ENCODE peak calls at places on chromosomes 5 and 9, in four cellular contexts. One of them, this sample, is unnamed.

GRCh38 chr5:178285399-178286225 is 53.0 kb upstream of the PHYKPL start:
- DNase-seq in BJ: no peak
- DNase-seq in PC-9: no peak
- DNase-seq in heart right ventricle: no peak
- DNase-seq in this sample: no peak

GRCh38 chr9:130846487-130847305 is 11.6 kb downstream of the ABL1 start:
- DNase-seq in BJ: no peak
- DNase-seq in PC-9: peak
- DNase-seq in heart right ventricle: peak
- DNase-seq in this sample: no peak

GRCh38 chr9:135254176-135255032 is 166.9 kb downstream of the OLFM1 start:
- DNase-seq in BJ: no peak
- DNase-seq in PC-9: no peak
- DNase-seq in heart right ventricle: no peak
- DNase-seq in this sample: no peak

GRCh38 chr5:108143581-108143980 is 238.3 kb downstream of the FBXL17 start:
- DNase-seq in BJ: peak
- DNase-seq in PC-9: no peak
- DNase-seq in heart right ventricle: no peak
- DNase-seq in this sample: peak

GRCh38 chr9:7439355-7439978 is 360.1 kb downstream of the DMAC1 start:
- DNase-seq in BJ: no peak
- DNase-seq in PC-9: no peak
- DNase-seq in heart right ventricle: no peak
- DNase-seq in this sample: no peak

GRCh38 chr9:98862936-98863335 is 55.5 kb downstream of the GALNT12 start:
- DNase-seq in BJ: no peak
- DNase-seq in PC-9: no peak
- DNase-seq in heart right ventricle: no peak
- DNase-seq in this sample: no peak

GRCh38 chr5:83718195-83718825 is 2.3 kb downstream of the HAPLN1 start:
- DNase-seq in BJ: no peak
- DNase-seq in PC-9: peak
- DNase-seq in heart right ventricle: no peak
- DNase-seq in this sample: peak

GRCh38 chr9:86239053-86239770 is 20.2 kb downstream of the C9orf153 start:
- DNase-seq in BJ: no peak
- DNase-seq in PC-9: no peak
- DNase-seq in heart right ventricle: no peak
- DNase-seq in this sample: no peak

GRCh38 chr9:100440071-100440470 is 13.1 kb downstream of the MSANTD3 start:
- DNase-seq in BJ: no peak
- DNase-seq in PC-9: no peak
- DNase-seq in heart right ventricle: no peak
- DNase-seq in this sample: no peak

GRCh38 chr9:83384214-83384613 is 154.0 kb downstream of the FRMD3 start:
- DNase-seq in BJ: no peak
- DNase-seq in PC-9: no peak
- DNase-seq in heart right ventricle: no peak
- DNase-seq in this sample: no peak

GRCh38 chr5:132425009-132425937 is 55.8 kb downstream of the SLC22A5 start:
- DNase-seq in BJ: peak
- DNase-seq in PC-9: no peak
- DNase-seq in heart right ventricle: no peak
- DNase-seq in this sample: no peak

GRCh38 chr5:73215891-73216610 is 43.1 kb downstream of the TMEM174 start:
- DNase-seq in BJ: no peak
- DNase-seq in PC-9: peak
- DNase-seq in heart right ventricle: peak
- DNase-seq in this sample: peak

GRCh38 chr5:6504677-6505414 is 56.2 kb downstream of the UBE2QL1 start:
- DNase-seq in BJ: peak
- DNase-seq in PC-9: no peak
- DNase-seq in heart right ventricle: no peak
- DNase-seq in this sample: no peak

GRCh38 chr5:37248387-37248969 is 698 bp downstream of the CPLANE1 start:
- DNase-seq in BJ: no peak
- DNase-seq in PC-9: peak
- DNase-seq in heart right ventricle: no peak
- DNase-seq in this sample: peak

GRCh38 chr9:37515620-37516258 is 30.0 kb downstream of the POLR1E start:
- DNase-seq in BJ: no peak
- DNase-seq in PC-9: no peak
- DNase-seq in heart right ventricle: no peak
- DNase-seq in this sample: no peak

GRCh38 chr5:40678021-40678939 is 1.4 kb upstream of the PTGER4 start:
- DNase-seq in BJ: no peak
- DNase-seq in PC-9: no peak
- DNase-seq in heart right ventricle: no peak
- DNase-seq in this sample: no peak

GRCh38 chr9:135215571-135216161 is 128.2 kb downstream of the OLFM1 start:
- DNase-seq in BJ: no peak
- DNase-seq in PC-9: no peak
- DNase-seq in heart right ventricle: peak
- DNase-seq in this sample: no peak

GRCh38 chr5:169067641-169068316 is 233.2 kb downstream of the SLIT3 start:
- DNase-seq in BJ: no peak
- DNase-seq in PC-9: no peak
- DNase-seq in heart right ventricle: no peak
- DNase-seq in this sample: no peak

GRCh38 chr5:128905225-128906110 is 59.8 kb upstream of the SLC27A6 start:
- DNase-seq in BJ: peak
- DNase-seq in PC-9: peak
- DNase-seq in heart right ventricle: no peak
- DNase-seq in this sample: peak

GRCh38 chr5:74765201-74765600 is 1.7 kb downstream of the GFM2 start:
- DNase-seq in BJ: no peak
- DNase-seq in PC-9: no peak
- DNase-seq in heart right ventricle: no peak
- DNase-seq in this sample: peak

GRCh38 chr9:93828331-93829097 is 126.6 kb downstream of the BARX1 start:
- DNase-seq in BJ: no peak
- DNase-seq in PC-9: no peak
- DNase-seq in heart right ventricle: no peak
- DNase-seq in this sample: no peak

GRCh38 chr5:153896701-153897100 is 142.0 kb downstream of the FAM114A2 start:
- DNase-seq in BJ: peak
- DNase-seq in PC-9: no peak
- DNase-seq in heart right ventricle: no peak
- DNase-seq in this sample: no peak

GRCh38 chr5:122844916-122845252 is 529 bp upstream of the SNX24 start:
- DNase-seq in BJ: no peak
- DNase-seq in PC-9: no peak
- DNase-seq in heart right ventricle: no peak
- DNase-seq in this sample: no peak

GRCh38 chr5:43357067-43357466 is 43.9 kb upstream of the HMGCS1 start:
- DNase-seq in BJ: no peak
- DNase-seq in PC-9: no peak
- DNase-seq in heart right ventricle: no peak
- DNase-seq in this sample: no peak

GRCh38 chr9:32394381-32395049 is 10.1 kb downstream of the ACO1 start:
- DNase-seq in BJ: no peak
- DNase-seq in PC-9: no peak
- DNase-seq in heart right ventricle: no peak
- DNase-seq in this sample: peak

GRCh38 chr5:45521067-45521466 is 175.1 kb downstream of the HCN1 start:
- DNase-seq in BJ: no peak
- DNase-seq in PC-9: peak
- DNase-seq in heart right ventricle: no peak
- DNase-seq in this sample: peak

GRCh38 chr5:40165789-40166728 is 513.7 kb upstream of the PTGER4 start:
- DNase-seq in BJ: no peak
- DNase-seq in PC-9: no peak
- DNase-seq in heart right ventricle: no peak
- DNase-seq in this sample: peak

GRCh38 chr5:76391014-76391413 is 12.1 kb upstream of the IQGAP2 start:
- DNase-seq in BJ: no peak
- DNase-seq in PC-9: no peak
- DNase-seq in heart right ventricle: no peak
- DNase-seq in this sample: no peak

GRCh38 chr5:67816456-67816855 is 399.1 kb upstream of the PIK3R1 start:
- DNase-seq in BJ: no peak
- DNase-seq in PC-9: no peak
- DNase-seq in heart right ventricle: no peak
- DNase-seq in this sample: no peak

GRCh38 chr9:93110400-93110855 is 14.4 kb downstream of the CARD19 start:
- DNase-seq in BJ: no peak
- DNase-seq in PC-9: no peak
- DNase-seq in heart right ventricle: no peak
- DNase-seq in this sample: no peak

GRCh38 chr9:12462861-12463260 is 230.3 kb upstream of the TYRP1 start:
- DNase-seq in BJ: no peak
- DNase-seq in PC-9: no peak
- DNase-seq in heart right ventricle: no peak
- DNase-seq in this sample: no peak

GRCh38 chr9:107881625-107882300 is 392.2 kb upstream of the KLF4 start:
- DNase-seq in BJ: no peak
- DNase-seq in PC-9: no peak
- DNase-seq in heart right ventricle: no peak
- DNase-seq in this sample: no peak

GRCh38 chr5:132504746-132505145 is 14.2 kb upstream of the IRF1 start:
- DNase-seq in BJ: no peak
- DNase-seq in PC-9: no peak
- DNase-seq in heart right ventricle: no peak
- DNase-seq in this sample: no peak

GRCh38 chr5:129664336-129664937 is 83.5 kb upstream of the MINAR2 start:
- DNase-seq in BJ: no peak
- DNase-seq in PC-9: peak
- DNase-seq in heart right ventricle: no peak
- DNase-seq in this sample: peak

GRCh38 chr5:169803077-169803981 is 166.3 kb downstream of the DOCK2 start:
- DNase-seq in BJ: peak
- DNase-seq in PC-9: no peak
- DNase-seq in heart right ventricle: peak
- DNase-seq in this sample: peak

GRCh38 chr5:173743641-173744343 is 127.3 kb upstream of the BOD1 start:
- DNase-seq in BJ: no peak
- DNase-seq in PC-9: no peak
- DNase-seq in heart right ventricle: no peak
- DNase-seq in this sample: no peak

GRCh38 chr9:133000842-133001241 is 22.3 kb downstream of the GFI1B start:
- DNase-seq in BJ: no peak
- DNase-seq in PC-9: no peak
- DNase-seq in heart right ventricle: no peak
- DNase-seq in this sample: no peak

GRCh38 chr9:133003671-133004090 is 25.2 kb downstream of the GFI1B start:
- DNase-seq in BJ: no peak
- DNase-seq in PC-9: no peak
- DNase-seq in heart right ventricle: no peak
- DNase-seq in this sample: peak

GRCh38 chr9:133004091-133005072 is 25.9 kb downstream of the GFI1B start:
- DNase-seq in BJ: no peak
- DNase-seq in PC-9: no peak
- DNase-seq in heart right ventricle: no peak
- DNase-seq in this sample: peak

GRCh38 chr9:133002147-133003070 is 23.9 kb downstream of the GFI1B start:
- DNase-seq in BJ: no peak
- DNase-seq in PC-9: no peak
- DNase-seq in heart right ventricle: no peak
- DNase-seq in this sample: no peak

DNA sequence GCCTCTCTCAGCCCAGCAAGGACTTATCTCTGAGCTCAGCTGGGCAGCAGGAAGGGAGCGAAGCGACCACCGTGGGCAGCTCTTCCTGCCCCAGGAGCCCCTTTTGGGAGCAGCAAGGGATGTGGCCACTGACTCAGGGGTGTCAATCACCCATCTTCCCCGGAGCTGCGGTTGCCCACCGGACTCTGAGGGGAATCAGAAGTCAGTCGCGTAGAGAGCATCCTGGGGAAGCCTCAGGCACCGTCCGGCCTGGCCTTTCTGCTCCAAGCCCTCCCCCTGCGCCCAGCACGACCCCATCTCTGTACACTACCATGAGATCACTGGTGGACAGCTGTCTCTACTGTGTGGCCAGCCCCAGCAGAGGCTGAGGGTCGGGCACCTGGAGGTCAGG is 24.6 kb downstream of the GFI1B start:
- DNase-seq in BJ: no peak
- DNase-seq in PC-9: no peak
- DNase-seq in heart right ventricle: no peak
- DNase-seq in this sample: no peak
- H3K4me3 ChIP-seq in BJ: no peak
- H3K4me3 ChIP-seq in PC-9: no peak
- H3K4me3 ChIP-seq in heart right ventricle: no peak
- H3K4me3 ChIP-seq in this sample: no peak

DNA sequence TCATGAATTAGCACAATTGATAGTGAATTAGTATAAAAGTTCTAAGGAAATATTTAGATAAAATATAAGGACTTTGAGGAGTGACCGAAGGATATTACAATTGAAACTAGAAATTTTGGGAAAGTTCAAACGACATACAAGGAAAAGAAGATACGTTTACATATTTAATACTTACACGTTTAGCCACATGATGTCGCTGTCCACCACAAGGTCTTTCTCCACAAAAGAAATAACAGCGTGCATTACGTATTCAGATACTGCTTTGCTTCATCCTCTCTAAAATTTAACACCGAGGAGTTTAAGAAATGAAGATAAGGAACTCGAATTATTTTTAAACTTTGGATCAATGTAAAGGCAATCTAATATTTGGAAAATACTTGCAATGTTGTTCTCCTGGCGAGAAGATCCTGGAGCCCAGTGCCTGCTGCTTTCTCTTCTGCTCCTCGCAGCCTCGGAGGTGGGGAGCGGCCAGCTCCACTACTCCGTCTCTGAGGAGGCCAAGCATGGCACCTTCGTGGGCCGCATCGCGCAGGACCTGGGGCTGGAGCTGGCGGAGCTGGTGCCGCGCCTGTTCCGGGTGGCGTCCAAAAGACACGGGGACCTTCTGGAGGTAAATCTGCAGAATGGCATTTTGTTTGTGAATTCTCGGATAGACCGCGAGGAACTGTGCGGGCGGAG is at the start of gene PCDHA3:
- DNase-seq in BJ: no peak
- DNase-seq in PC-9: no peak
- DNase-seq in heart right ventricle: no peak
- DNase-seq in this sample: peak
- H3K4me3 ChIP-seq in BJ: peak
- H3K4me3 ChIP-seq in PC-9: no peak
- H3K4me3 ChIP-seq in heart right ventricle: peak
- H3K4me3 ChIP-seq in this sample: no peak

DNA sequence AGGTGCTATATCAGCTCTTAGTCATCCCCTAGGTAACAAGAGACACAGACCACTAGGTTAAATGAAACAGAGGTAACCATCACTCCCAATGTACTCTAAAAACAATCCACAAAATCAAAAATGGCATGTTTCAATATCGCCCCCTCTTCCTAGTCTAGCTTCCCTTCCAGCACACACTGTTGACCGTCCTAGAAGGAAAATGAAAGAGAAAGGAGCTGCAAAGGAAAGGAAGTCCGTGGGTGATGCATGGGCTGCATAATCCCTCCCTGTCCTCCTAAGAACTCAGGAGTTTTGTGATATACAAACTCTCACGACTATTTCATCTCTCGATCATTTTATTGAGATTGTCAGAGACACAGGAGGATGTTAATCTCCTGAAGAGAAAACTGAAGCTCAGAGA is 101.6 kb downstream of the RFK start:
- DNase-seq in BJ: no peak
- DNase-seq in PC-9: no peak
- DNase-seq in heart right ventricle: no peak
- DNase-seq in this sample: no peak
- H3K4me3 ChIP-seq in BJ: no peak
- H3K4me3 ChIP-seq in PC-9: no peak
- H3K4me3 ChIP-seq in heart right ventricle: no peak
- H3K4me3 ChIP-seq in this sample: no peak

GRCh38 chr9:21031818-21032203 is 371 bp upstream of the HACD4 start:
- DNase-seq in BJ: no peak
- DNase-seq in PC-9: no peak
- DNase-seq in heart right ventricle: peak
- DNase-seq in this sample: no peak
- H3K4me3 ChIP-seq in BJ: peak
- H3K4me3 ChIP-seq in PC-9: peak
- H3K4me3 ChIP-seq in heart right ventricle: peak
- H3K4me3 ChIP-seq in this sample: no peak